ENCODE peak calls at places on chromosome 2, in eight cellular contexts. X is B cell, D is IMR-90, C is ovary, B is endothelial cell, K is neural progenitor cell, M is HFFc6, V is K562. P is an unnamed sample.

GRCh38 chr2:168853471-168853870 is 36.8 kb downstream of the SPC25 start:
- DNase-seq in K (no peak), V (no peak), B (no peak), D (no peak), X (no peak), C (no peak), M (no peak), P (no peak)

GRCh38 chr2:119647440-119648169 is 31.4 kb upstream of the TMEM177 start:
- DNase-seq in B (no peak), C (no peak), X (peak), V (no peak), K (no peak), D (peak), M (no peak), P (no peak)

GRCh38 chr2:85439111-85439477 is 20.6 kb downstream of the SH2D6 start:
- DNase-seq in D (no peak), V (no peak), C (no peak), K (no peak), X (no peak), B (no peak), M (no peak), P (no peak)

GRCh38 chr2:234702731-234703225 is 205.9 kb upstream of the ARL4C start:
- DNase-seq in K (no peak), B (no peak), V (no peak), D (no peak), M (no peak), X (no peak), C (no peak), P (no peak)

GRCh38 chr2:181065458-181065857 is 85.1 kb downstream of the UBE2E3 start:
- DNase-seq in C (no peak), V (no peak), X (no peak), M (no peak), B (no peak), K (no peak), D (no peak), P (no peak)

GRCh38 chr2:47198985-47199451 is 43.9 kb upstream of the STPG4 start:
- DNase-seq in M (peak), D (peak), C (no peak), V (peak), K (no peak), X (no peak), B (no peak), P (no peak)

GRCh38 chr2:88227446-88227845 is 57.3 kb downstream of the THNSL2 start:
- DNase-seq in K (peak), X (no peak), C (no peak), D (no peak), V (no peak), M (peak), B (no peak), P (no peak)

GRCh38 chr2:238444242-238444641 is 17.5 kb downstream of the ASB1 start:
- DNase-seq in V (no peak), K (no peak), M (no peak), X (no peak), C (no peak), B (no peak), D (no peak), P (no peak)

GRCh38 chr2:164523026-164523425 is 98.3 kb downstream of the GRB14 start:
- DNase-seq in D (no peak), B (no peak), K (no peak), M (no peak), C (no peak), V (no peak), X (no peak), P (no peak)

GRCh38 chr2:85886585-85886984 is 2.2 kb downstream of the ST3GAL5 start:
- DNase-seq in M (peak), V (no peak), C (peak), X (no peak), K (no peak), B (no peak), D (peak), P (no peak)

GRCh38 chr2:1824202-1824905 is 80.0 kb upstream of the PXDN start:
- DNase-seq in B (no peak), V (no peak), M (no peak), K (no peak), D (no peak), X (no peak), C (no peak), P (no peak)

GRCh38 chr2:178256382-178257053 is 62.2 kb downstream of the OSBPL6 start:
- DNase-seq in M (no peak), V (no peak), B (no peak), K (peak), D (peak), X (no peak), C (no peak), P (no peak)

GRCh38 chr2:67825476-67825875 is 237.3 kb downstream of the C1D start:
- DNase-seq in M (peak), C (no peak), K (no peak), X (peak), D (peak), V (no peak), B (no peak), P (no peak)

GRCh38 chr2:134232461-134232860 is 21.4 kb upstream of the MGAT5 start:
- DNase-seq in D (no peak), C (no peak), K (no peak), V (no peak), M (no peak), B (no peak), X (peak), P (no peak)

GRCh38 chr2:214169736-214170135 is 241.1 kb upstream of the VWC2L start:
- DNase-seq in M (peak), C (no peak), D (peak), K (no peak), B (no peak), V (no peak), X (no peak), P (no peak)

GRCh38 chr2:121028577-121028976 is 256.4 kb downstream of the TFCP2L1 start:
- DNase-seq in V (no peak), M (no peak), B (no peak), C (no peak), X (no peak), D (no peak), K (no peak), P (no peak)

GRCh38 chr2:174688079-174688478 is 76.2 kb downstream of the CHRNA1 start:
- DNase-seq in B (no peak), V (no peak), M (peak), X (peak), D (peak), K (no peak), C (no peak), P (no peak)

GRCh38 chr2:24111407-24111861 is 11.7 kb downstream of the PFN4 start:
- DNase-seq in B (no peak), V (no peak), K (no peak), X (no peak), D (peak), C (no peak), M (peak), P (no peak)

GRCh38 chr2:88692187-88692586 is 714 bp downstream of the RPIA start:
- DNase-seq in B (peak), K (no peak), C (no peak), V (peak), X (peak), D (peak), M (no peak), P (no peak)

GRCh38 chr2:38863061-38863695 is 12.6 kb downstream of the DHX57 start:
- DNase-seq in X (no peak), B (no peak), V (no peak), K (no peak), M (no peak), D (no peak), C (no peak), P (no peak)

GRCh38 chr2:128495996-128496547 is 177.4 kb upstream of the HS6ST1 start:
- DNase-seq in D (no peak), V (no peak), B (no peak), X (no peak), M (no peak), C (no peak), K (no peak), P (no peak)

GRCh38 chr2:223093436-223093839 is 41.4 kb downstream of the KCNE4 start:
- DNase-seq in X (no peak), B (no peak), M (peak), V (no peak), C (no peak), D (peak), K (no peak), P (no peak)
- TF ChIP-seq CTCF in X (no peak), B (no peak), M (no peak), V (no peak), C (no peak), D (no peak), K (no peak), P (no peak)

DNA sequence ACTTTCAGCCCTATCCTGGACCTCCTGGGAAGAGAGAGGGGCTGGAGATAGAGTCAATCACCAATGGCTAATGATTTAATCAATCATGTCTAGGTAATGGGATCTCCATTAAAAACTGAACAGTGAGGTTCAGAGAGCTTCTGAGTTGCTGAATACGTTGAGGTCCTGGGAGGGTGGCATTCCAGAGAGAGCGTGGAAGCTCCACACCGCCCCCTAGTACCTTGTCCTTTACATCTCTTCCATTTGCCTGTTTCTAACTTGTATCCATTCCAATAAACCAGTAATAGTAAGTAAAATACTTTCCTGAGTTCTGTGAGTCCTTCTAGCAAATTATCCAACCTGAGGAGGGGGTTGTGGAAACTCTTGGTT is 101.7 kb downstream of the B3GNT2 start:
- DNase-seq in K (peak), D (no peak), V (peak), B (no peak), C (no peak), M (no peak), X (no peak), P (no peak)
- TF ChIP-seq CTCF in K (peak), D (peak), V (peak), B (no peak), C (no peak), M (peak), X (no peak), P (no peak)

DNA sequence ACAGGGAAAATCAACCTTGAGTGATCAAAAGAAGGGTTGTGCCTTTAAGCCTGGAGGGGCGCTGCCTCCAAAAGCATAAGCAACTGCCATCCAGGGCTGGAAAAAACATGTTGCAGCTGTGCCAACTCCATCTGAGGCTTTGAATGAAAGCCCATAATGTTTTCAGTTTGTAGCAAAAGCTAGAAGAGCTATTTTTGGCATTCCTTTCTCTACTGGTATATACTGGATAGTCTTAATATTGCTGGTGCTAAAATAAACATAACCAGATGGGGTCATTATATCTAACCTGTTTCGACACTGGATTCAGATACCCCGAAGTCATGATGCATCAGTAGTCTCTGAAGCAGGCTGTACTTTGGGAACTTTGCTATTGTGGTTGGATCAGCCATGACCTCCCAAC is 25.1 kb downstream of the ANXA4 start:
- DNase-seq in K (no peak), M (peak), X (no peak), V (no peak), D (peak), B (no peak), C (peak), P (no peak)
- TF ChIP-seq CTCF in K (no peak), M (peak), X (no peak), V (no peak), D (peak), B (no peak), C (no peak), P (no peak)

GRCh38 chr2:33380001-33380609 is 96.3 kb upstream of the RASGRP3 start:
- DNase-seq in V (peak), K (peak), B (no peak), X (no peak), C (no peak), D (no peak), M (no peak), P (no peak)
- TF ChIP-seq CTCF in V (peak), K (peak), B (peak), X (peak), C (peak), D (peak), M (peak), P (no peak)

DNA sequence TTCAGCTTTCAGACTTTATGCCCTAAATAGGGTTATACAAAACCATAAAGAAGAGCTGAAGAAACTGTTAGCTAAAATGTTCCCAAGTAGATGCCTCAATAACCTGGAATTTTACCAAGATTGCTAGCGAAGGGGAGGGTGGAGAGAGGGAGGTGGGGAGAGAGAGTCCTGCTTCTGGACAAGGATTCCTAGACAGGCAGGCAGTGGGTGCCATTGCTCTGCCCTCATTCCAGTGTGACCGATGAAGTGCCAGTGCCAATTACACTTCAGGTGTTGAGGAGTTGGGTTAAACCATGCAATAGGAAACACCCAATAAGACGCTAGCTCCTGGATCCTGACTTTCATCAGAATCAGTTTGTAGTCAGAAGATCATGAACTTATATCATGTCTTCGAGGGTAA is 18.1 kb downstream of the LAPTM4A start:
- DNase-seq in C (no peak), B (no peak), K (no peak), M (no peak), D (no peak), X (no peak), V (no peak), P (no peak)
- TF ChIP-seq CTCF in C (no peak), B (no peak), K (no peak), M (no peak), D (no peak), X (no peak), V (no peak), P (no peak)

DNA sequence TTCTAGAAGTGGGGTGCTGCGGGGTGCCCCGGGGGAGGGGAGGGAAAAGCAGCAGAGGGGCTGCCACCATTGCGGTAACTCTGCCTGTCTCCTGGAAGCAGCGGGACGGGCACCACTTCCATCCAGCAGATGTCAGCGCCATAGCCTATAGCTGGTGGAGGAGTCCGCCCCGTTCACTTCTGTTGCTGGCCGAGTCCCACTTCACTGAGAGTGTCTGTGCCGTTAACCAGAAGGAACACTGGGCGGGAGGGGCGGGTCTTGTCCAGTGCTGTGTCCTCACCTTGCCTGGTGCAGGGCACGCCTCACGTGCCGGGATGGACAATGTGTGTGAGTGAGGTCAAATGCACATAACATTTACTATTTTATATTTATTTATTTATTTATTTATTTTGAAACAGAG is 19.3 kb upstream of the ODC1 start:
- DNase-seq in K (peak), M (no peak), X (no peak), D (no peak), B (peak), C (no peak), V (no peak), P (no peak)
- TF ChIP-seq CTCF in K (peak), M (no peak), X (no peak), D (no peak), B (no peak), C (no peak), V (no peak), P (no peak)

DNA sequence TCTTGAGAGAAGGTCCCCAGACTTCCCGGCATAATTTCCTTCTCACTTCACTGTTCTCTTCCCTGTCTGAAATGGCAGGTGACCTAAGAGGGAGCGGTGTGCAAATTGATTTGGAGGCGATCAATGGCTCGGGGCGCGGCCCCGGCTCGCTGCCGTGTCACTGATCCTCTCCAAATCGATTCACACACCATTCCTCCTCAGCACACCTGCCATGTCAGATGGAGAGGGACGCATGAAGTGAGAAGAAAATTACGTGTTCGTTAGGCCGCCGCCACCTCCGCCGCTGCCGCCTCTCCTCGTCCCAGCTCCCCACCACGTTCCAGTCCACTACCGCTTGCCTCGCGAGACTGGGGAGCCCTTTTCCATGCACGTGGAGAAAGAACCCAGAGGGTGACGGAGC is 31.8 kb upstream of the BCL11A start:
- DNase-seq in D (no peak), V (no peak), K (no peak), X (no peak), M (no peak), C (no peak), B (no peak), P (no peak)
- TF ChIP-seq CTCF in D (no peak), V (no peak), K (no peak), X (no peak), M (no peak), C (no peak), B (no peak), P (no peak)

GRCh38 chr2:151729416-151729811 is 4.9 kb downstream of the NEB start:
- DNase-seq in D (no peak), V (no peak), K (no peak), C (no peak), B (no peak), X (peak), M (no peak), P (no peak)

GRCh38 chr2:151730242-151730975 is 3.9 kb downstream of the NEB start:
- DNase-seq in K (no peak), M (peak), B (peak), V (no peak), D (peak), C (no peak), X (peak), P (no peak)

GRCh38 chr2:151729837-151730236 is 4.4 kb downstream of the NEB start:
- DNase-seq in X (peak), K (no peak), M (no peak), D (no peak), V (no peak), B (no peak), C (no peak), P (no peak)

GRCh38 chr2:151727593-151728552 is 6.4 kb downstream of the NEB start:
- DNase-seq in X (no peak), D (no peak), B (no peak), K (no peak), V (no peak), C (no peak), M (no peak), P (no peak)

GRCh38 chr2:151728736-151729415 is 5.4 kb downstream of the NEB start:
- DNase-seq in M (no peak), D (no peak), B (no peak), V (no peak), C (no peak), K (no peak), X (peak), P (no peak)
- TF ChIP-seq CTCF in M (no peak), D (no peak), B (no peak), V (peak), C (no peak), K (peak), X (peak), P (no peak)

DNA sequence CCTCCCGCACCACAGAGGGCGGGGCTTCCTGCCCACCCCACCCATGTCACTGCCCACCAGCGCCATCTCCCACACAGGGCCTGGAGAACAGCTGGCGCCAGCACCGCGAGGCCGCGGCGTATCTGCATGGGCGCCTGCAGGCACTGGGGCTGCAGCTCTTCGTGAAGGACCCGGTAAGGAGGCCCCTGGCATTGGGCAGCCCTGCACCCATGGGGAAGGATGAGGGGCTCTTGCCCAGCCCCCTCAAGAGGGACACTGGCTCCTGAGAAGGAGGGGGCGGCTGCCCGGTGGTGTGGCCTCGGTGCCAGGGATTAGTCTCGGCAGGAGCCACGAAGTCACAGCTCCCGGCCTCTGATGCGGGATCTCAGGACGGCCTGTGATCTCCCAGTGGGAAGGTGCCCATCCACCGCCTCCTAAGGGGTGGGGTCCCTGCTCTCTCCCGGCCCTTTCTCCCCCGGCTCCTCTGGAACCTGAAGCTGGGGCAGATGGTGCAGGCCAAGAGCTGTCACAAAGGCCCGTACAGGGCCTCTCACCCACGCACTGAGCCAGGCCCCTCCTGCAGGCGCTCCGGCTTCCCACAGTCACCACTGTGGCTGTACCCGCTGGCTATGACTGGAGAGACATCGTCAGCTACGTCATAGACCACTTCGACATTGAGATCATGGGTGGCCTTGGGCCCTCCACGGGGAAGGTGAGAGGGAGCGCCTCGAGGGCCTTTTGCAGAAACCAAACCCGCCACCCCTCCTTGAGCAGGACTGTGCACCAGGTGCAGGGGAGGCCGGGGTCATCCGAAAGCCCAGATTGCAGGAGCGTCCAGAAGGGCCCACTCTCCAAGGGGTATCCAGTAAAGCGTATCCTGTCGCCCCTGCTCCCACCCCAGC is 9.1 kb downstream of the AGXT start:
- DNase-seq in M (no peak), D (no peak), C (peak), K (no peak), B (no peak), X (no peak), V (no peak), P (no peak)
- TF ChIP-seq CTCF in M (no peak), D (no peak), C (no peak), K (no peak), B (no peak), X (no peak), V (no peak), P (no peak)

DNA sequence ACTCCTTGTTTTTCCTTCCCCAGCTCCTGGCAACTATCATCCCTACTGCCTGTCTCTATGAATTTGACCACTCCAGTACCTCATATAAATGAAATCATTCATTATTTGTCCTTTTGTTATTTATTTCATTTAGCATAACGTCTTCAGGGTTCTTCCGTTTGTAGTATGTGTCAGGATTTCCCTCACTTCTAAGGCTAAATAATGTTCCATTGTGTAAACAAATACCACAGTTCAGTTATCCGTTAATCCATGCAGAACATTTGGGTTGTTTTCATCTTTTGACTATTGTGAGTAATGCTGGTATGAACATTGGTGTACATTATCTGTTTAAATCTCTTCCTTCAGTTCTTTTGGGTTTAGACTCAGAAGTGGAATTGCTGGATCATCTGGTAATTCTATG is 18.8 kb downstream of the DYNC2LI1 start:
- DNase-seq in K (no peak), X (no peak), B (no peak), M (no peak), V (no peak), C (no peak), D (no peak), P (no peak)
- TF ChIP-seq CTCF in K (no peak), X (no peak), B (no peak), M (no peak), V (no peak), C (no peak), D (no peak), P (no peak)